ENCODE peak calls at places on chromosomes 13 and 19, in five cellular contexts. W is neural progenitor cell; V is epithelial cell of esophagus; D is naive thymus-derived CD4-positive, alpha-beta T cell; A is lower leg skin. J is an unnamed sample.

GRCh38 chr19:1063030-1063908 is 3.7 kb upstream of the ARHGAP45 start:
- DNase-seq in W (no peak), A (no peak), V (peak), D (peak), J (peak)

GRCh38 chr19:53883741-53884140 is 1.7 kb downstream of the PRKCG start:
- DNase-seq in D (no peak), V (no peak), A (no peak), W (no peak), J (no peak)

GRCh38 chr13:95530178-95530577 is 22.3 kb upstream of the CLDN10 start:
- DNase-seq in W (no peak), A (no peak), D (no peak), V (peak), J (peak)

GRCh38 chr13:76293751-76294150 is 592.5 kb downstream of the KCTD12 start:
- DNase-seq in A (no peak), V (peak), D (no peak), W (no peak), J (peak)

GRCh38 chr19:49408816-49409440 is 14.3 kb downstream of the PTH2 start:
- DNase-seq in W (no peak), A (no peak), V (peak), D (no peak), J (no peak)

GRCh38 chr19:34308381-34309367 is 54.3 kb downstream of the GARRE1 start:
- DNase-seq in V (no peak), D (peak), A (no peak), W (no peak), J (peak)

GRCh38 chr19:4369109-4369887 is 25.9 kb downstream of the MPND start:
- DNase-seq in W (peak), V (peak), A (peak), D (peak), J (peak)

GRCh38 chr13:21534760-21535159 is 69.2 kb downstream of the MICU2 start:
- DNase-seq in A (no peak), V (no peak), D (no peak), W (no peak), J (no peak)

GRCh38 chr19:31627824-31628223 is 278.6 kb upstream of the TSHZ3 start:
- DNase-seq in A (peak), D (no peak), V (no peak), W (peak), J (no peak)

GRCh38 chr19:28727133-28727834 is 485.7 kb downstream of the UQCRFS1 start:
- DNase-seq in V (peak), A (no peak), W (peak), D (peak), J (peak)
- H3K4me3 ChIP-seq in V (peak), A (no peak), W (peak), D (no peak), J (no peak)

GRCh38 chr13:111065698-111066097 is 49.4 kb upstream of the ARHGEF7 start:
- DNase-seq in W (no peak), A (no peak), D (no peak), V (no peak), J (no peak)

GRCh38 chr13:111066544-111066943 is 48.6 kb upstream of the ARHGEF7 start:
- DNase-seq in V (no peak), A (no peak), W (no peak), D (no peak), J (no peak)

GRCh38 chr13:111064661-111065060 is 50.4 kb upstream of the ARHGEF7 start:
- DNase-seq in D (no peak), A (no peak), V (no peak), W (no peak), J (no peak)

GRCh38 chr13:111062305-111062704 is 52.8 kb upstream of the ARHGEF7 start:
- DNase-seq in W (no peak), D (no peak), A (no peak), V (no peak), J (no peak)

GRCh38 chr13:111068009-111068350 is 47.1 kb upstream of the ARHGEF7 start:
- DNase-seq in A (no peak), V (no peak), D (no peak), W (no peak), J (no peak)
- H3K4me3 ChIP-seq in A (no peak), V (no peak), D (no peak), W (no peak), J (no peak)

DNA sequence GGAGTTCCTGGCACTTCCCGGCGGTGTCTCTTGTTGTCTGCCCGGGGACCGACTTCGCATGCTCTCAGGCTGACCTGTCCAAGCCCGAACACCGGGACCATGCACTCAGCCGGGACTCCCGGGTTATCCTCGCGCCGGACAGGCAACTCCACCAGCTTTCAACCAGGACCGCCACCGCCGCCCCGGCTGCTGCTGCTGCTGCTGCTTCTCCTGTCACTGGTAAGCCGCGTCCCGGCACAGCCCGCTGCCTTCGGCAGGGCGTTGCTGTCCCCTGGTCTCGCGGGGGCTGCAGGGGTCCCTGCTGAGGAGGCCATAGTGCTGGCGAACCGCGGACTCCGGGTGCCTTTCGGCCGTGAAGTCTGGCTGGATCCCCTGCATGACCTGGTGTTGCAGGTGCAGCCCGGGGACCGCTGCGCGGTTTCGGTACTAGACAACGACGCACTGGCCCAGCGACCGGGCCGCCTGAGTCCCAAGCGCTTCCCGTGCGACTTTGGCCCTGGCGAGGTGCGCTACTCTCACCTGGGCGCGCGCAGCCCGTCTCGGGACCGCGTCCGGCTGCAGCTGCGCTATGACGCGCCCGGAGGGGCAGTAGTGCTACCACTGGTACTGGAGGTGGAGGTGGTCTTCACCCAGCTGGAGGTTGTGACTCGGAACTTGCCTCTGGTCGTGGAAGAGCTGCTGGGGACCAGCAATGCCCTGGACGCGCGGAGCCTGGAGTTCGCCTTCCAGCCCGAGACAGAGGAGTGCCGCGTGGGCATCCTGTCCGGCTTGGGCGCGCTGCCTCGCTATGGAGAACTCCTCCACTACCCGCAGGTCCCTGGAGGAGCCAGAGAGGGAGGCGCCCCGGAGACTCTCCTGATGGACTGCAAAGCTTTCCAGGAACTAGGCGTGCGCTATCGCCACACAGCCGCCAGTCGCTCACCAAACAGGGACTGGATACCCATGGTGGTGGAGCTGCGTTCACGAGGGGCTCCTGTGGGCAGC is 661 bp downstream of the FREM2 start:
- DNase-seq in A (no peak), V (peak), W (peak), D (no peak), J (peak)
- H3K4me3 ChIP-seq in A (no peak), V (peak), W (peak), D (no peak), J (no peak)

GRCh38 chr19:46494936-46495788 is 505 bp downstream of the PNMA8B start:
- DNase-seq in W (peak), V (no peak), D (no peak), A (no peak), J (no peak)

GRCh38 chr19:46495789-46496099 is at the start of gene PNMA8B:
- DNase-seq in V (peak), A (no peak), W (peak), D (peak), J (no peak)

GRCh38 chr19:46492841-46493235 is 2.8 kb downstream of the PNMA8B start:
- DNase-seq in V (no peak), D (no peak), W (peak), A (no peak), J (no peak)

GRCh38 chr19:46493236-46494114 is 2.2 kb downstream of the PNMA8B start:
- DNase-seq in A (no peak), W (peak), V (no peak), D (peak), J (no peak)

DNA sequence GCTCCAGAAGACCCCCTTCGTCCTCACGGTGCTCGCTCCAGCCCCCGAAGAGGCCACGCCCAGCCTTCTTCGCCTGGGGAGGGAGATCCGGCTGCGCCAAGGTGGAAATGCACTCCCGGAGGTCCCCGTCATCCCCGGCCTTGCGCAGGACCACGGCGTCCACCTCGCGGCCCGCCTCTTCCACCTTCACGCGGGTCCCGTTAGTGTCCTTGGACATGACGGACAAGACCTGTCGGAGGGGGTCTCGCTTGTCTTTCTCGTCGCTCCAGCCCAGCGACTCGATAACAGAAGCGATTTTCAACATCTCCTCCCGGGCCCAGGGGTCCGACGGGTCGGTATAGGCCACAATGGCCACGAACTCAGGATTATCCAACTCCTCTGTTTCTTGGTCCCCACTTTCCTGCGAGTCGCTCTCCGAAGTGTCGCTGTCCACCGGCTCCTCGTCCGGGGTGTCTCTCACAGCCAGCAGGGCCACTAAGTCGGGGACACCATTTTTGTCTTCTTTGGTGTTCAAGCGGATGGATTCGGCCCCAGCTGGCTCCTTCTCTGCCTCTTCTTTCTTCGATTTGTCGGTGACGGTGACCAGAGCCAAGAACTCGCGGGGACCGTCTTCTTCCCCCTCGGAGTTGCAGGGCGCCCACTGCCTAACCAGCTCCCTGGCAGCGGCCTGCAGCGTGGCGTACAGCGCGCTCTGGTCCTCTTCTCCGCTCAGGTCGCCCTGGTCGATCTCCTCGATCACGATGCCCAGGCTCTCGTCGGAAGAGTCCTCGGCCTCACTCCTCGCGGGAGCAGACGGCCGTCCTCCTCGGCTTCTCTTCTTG is 1.3 kb downstream of the PNMA8B start:
- DNase-seq in V (no peak), A (no peak), D (no peak), W (peak), J (no peak)
- H3K4me3 ChIP-seq in V (no peak), A (no peak), D (peak), W (no peak), J (no peak)